ENCODE peak calls at places on chromosomes 1 and 21, in five cellular contexts. G is HCT116, K is H1, I is HepG2, X is K562. P is an unnamed sample.

GRCh38 chr1:87834941-87835340 is 506.3 kb downstream of the LMO4 start:
- DNase-seq in I (no peak), X (no peak), K (no peak), G (no peak), P (no peak)

GRCh38 chr1:183416850-183417690 is 1.1 kb downstream of the NMNAT2 start:
- DNase-seq in I (no peak), X (peak; percentile 28), K (no peak), G (no peak), P (peak; percentile 88)

GRCh38 chr1:16210581-16210980 is 1.9 kb downstream of the ARHGEF19 start:
- DNase-seq in I (no peak), G (no peak), K (no peak), X (no peak), P (no peak)

GRCh38 chr21:8991088-8991907 is 1530.1 kb upstream of the TPTE start:
- DNase-seq in X (peak; percentile 87), I (peak; percentile 92), G (no peak), K (no peak), P (no peak)

GRCh38 chr1:232620356-232620841 is 9.5 kb downstream of the SIPA1L2 start:
- DNase-seq in I (no peak), K (no peak), X (peak; percentile 8), G (no peak), P (no peak)

GRCh38 chr1:219293440-219293839 is 119.8 kb downstream of the LYPLAL1 start:
- DNase-seq in G (no peak), I (no peak), K (no peak), X (no peak), P (no peak)

GRCh38 chr1:40944841-40945430 is 34.6 kb upstream of the CTPS1 start:
- DNase-seq in G (no peak), X (no peak), K (no peak), I (peak; percentile 64), P (no peak)

GRCh38 chr1:234842726-234843641 is 233.0 kb upstream of the IRF2BP2 start:
- DNase-seq in I (no peak), G (no peak), X (peak; percentile 83), K (no peak), P (no peak)

GRCh38 chr1:186620951-186621350 is 59.3 kb downstream of the PTGS2 start:
- DNase-seq in I (no peak), X (no peak), G (no peak), K (no peak), P (no peak)

GRCh38 chr1:1239624-1240347 is 6.7 kb downstream of the C1QTNF12 start:
- DNase-seq in G (no peak), K (no peak), X (peak; percentile 56), I (peak; percentile 28), P (no peak)

GRCh38 chr1:197467881-197468280 is 199.8 kb downstream of the CRB1 start:
- DNase-seq in X (no peak), K (no peak), G (no peak), I (no peak), P (no peak)

GRCh38 chr1:191206808-191207207 is 729.1 kb upstream of the BRINP3 start:
- DNase-seq in I (no peak), K (no peak), X (no peak), G (peak; percentile 2), P (no peak)

GRCh38 chr1:94743866-94744265 is 76.3 kb upstream of the SLC44A3 start:
- DNase-seq in G (no peak), I (no peak), X (no peak), K (no peak), P (no peak)

GRCh38 chr21:44774972-44775371 is 26.6 kb downstream of the UBE2G2 start:
- DNase-seq in X (no peak), I (no peak), G (no peak), K (no peak), P (no peak)

GRCh38 chr1:33018112-33018511 is 18.6 kb downstream of the AK2 start:
- DNase-seq in X (no peak), I (no peak), G (no peak), K (no peak), P (no peak)

GRCh38 chr1:200028586-200029034 is 1.1 kb downstream of the NR5A2 start:
- DNase-seq in I (no peak), X (no peak), K (no peak), G (no peak), P (no peak)

GRCh38 chr1:164723296-164723731 is 164.3 kb downstream of the PBX1 start:
- DNase-seq in X (no peak), K (no peak), I (no peak), G (no peak), P (no peak)

GRCh38 chr1:213982814-213983588 is 4.8 kb upstream of the PROX1 start:
- DNase-seq in I (no peak), G (no peak), X (no peak), K (no peak), P (peak; percentile 77)

GRCh38 chr1:155301342-155301841 is at the start of gene PKLR:
- DNase-seq in G (no peak), K (no peak), X (peak; percentile 82), I (no peak), P (no peak)

GRCh38 chr1:218990019-218990418 is 183.7 kb upstream of the LYPLAL1 start:
- DNase-seq in X (no peak), G (no peak), K (no peak), I (no peak), P (no peak)

GRCh38 chr1:17777818-17778217 is 22.7 kb downstream of the ACTL8 start:
- DNase-seq in K (no peak), G (no peak), I (no peak), X (no peak), P (no peak)

GRCh38 chr21:44982558-44983244 is 42.9 kb downstream of the SLX9 start:
- DNase-seq in I (peak; percentile 80), X (no peak), G (no peak), K (no peak), P (no peak)

GRCh38 chr1:113782451-113782850 is 23.2 kb upstream of the PHTF1 start:
- DNase-seq in I (no peak), G (no peak), X (no peak), K (no peak), P (no peak)

GRCh38 chr1:45792744-45793143 is 10.7 kb upstream of the MAST2 start:
- DNase-seq in K (no peak), X (no peak), I (no peak), G (no peak), P (no peak)

GRCh38 chr1:45796381-45796780 is 7.0 kb upstream of the MAST2 start:
- DNase-seq in K (no peak), I (no peak), G (no peak), X (no peak), P (no peak)

GRCh38 chr1:45789601-45790000 is 13.8 kb upstream of the MAST2 start:
- DNase-seq in I (no peak), G (no peak), X (no peak), K (no peak), P (no peak)

GRCh38 chr1:45796946-45797345 is 6.5 kb upstream of the MAST2 start:
- DNase-seq in G (no peak), I (no peak), K (no peak), X (no peak), P (no peak)

DNA sequence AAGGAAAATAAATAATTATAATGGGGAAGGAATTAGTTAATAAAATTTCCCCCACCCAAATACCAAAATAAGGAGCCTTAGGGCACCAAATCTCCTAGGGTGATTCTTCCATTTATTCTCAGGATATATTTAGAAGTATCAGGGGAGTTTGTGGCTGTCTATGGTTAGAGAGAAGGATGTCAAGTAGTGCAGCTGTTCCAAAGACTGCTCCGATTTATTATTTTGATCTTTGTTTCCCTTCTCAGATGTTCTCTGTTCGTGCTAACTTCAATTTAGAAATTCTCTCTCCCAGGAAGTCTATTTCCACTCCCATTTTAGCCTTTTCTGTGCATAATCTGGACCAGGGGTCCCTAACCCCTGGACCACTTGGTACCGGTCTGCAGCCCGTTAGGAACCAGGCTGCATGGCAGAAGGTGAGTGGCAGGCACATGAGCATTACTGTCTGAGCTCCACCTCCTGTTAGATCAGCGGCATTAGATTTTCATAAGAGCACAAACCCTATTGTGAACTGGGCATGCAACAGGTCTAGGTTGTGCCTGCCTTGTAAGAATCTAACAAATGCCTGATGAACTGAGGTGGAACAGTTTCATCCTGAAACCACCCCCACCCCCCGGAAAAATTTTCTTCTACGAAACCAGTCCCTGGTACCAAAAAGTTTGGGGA is 9.3 kb upstream of the MAST2 start:
- DNase-seq in K (no peak), I (peak; percentile 32), G (no peak), X (no peak), P (no peak)
- TF ChIP-seq CTCF in K (no peak), I (peak; percentile 62), G (no peak), X (no peak), P (no peak)

GRCh38 chr1:203480084-203480483 is 4.5 kb downstream of the PRELP start:
- DNase-seq in I (no peak), X (no peak), K (no peak), G (no peak), P (no peak)
- TF ChIP-seq SP1 in I (no peak), X (no peak), K (no peak), G (no peak), P (no peak)

GRCh38 chr1:208461680-208462079 is 217.5 kb upstream of the PLXNA2 start:
- DNase-seq in X (peak; percentile 11), I (no peak), G (no peak), K (no peak), P (no peak)
- TF ChIP-seq CTCF in X (peak; percentile 52), I (no peak), G (peak; percentile 36), K (peak; percentile 26), P (peak; percentile 30)

DNA sequence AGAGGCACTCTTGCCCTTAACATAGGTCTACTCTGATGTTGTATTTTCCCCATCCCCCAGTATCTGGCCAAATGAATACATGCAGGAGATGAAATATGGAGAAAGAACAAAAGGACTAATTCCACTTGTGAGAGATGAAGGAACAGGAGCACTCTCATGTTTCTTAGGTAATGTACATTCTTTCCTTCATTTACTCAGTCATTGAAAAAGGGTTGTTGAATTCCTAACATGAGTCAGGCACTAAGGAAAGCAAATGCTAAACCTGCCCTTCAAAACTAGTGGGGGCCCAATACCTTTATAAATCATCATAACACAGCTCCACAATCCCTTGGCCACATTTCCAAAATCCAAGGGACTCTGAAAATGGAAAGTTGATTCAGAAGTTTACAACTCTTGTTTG is 94.3 kb downstream of the DIRAS3 start:
- DNase-seq in K (no peak), I (no peak), X (no peak), G (no peak), P (no peak)
- TF ChIP-seq SP1 in K (no peak), I (no peak), X (no peak), G (no peak), P (no peak)

DNA sequence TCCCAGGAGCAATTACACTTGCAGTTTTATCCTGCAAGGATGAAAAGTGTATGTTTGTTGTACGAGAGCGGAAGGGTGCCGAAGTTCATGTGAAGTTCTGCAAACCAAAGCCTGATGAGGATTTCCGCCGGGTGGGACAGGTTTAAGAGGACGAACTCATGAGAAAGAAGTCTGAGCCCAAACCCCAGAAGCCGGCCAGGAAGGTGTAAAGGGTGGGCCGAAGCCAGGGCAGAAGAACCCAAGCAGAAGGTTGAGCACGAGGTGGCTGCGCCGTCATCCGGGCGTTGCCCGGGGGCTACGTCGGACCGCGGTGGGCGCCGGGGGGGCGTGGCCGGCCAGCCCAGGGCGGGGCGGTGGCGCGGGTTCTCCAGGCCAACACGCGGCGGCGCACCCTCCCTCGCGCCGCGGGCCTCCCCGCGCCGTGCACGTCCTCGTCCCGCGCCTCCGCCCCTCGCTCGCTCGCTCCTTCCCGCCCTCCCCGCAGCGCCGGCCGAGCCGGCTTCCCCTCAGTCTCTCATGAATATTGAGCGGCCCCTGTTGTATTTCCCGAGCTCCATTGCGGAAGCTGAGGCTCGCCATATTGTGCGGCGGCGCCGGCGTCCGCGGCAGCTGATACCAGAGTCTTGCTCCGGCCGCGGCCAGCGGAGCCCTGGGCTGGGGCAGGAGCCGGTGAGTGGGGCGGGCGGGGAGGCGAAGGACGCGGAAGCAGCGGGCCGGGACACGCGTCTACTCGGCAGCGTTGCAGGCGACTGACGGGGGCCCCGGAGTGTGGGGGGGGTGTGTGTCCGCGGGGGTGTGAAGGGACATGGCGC is at the start of gene RNF2:
- DNase-seq in I (peak; percentile 65), G (peak; percentile 43), K (peak; percentile 47), X (peak; percentile 93), P (peak; percentile 86)
- TF ChIP-seq CTCF in I (no peak), G (no peak), K (no peak), X (no peak), P (no peak)

P was measured in WTC11.